ENCODE peak calls at places on chromosomes 7 and 10, in five cellular contexts. L, Y, N, M and X are unnamed samples.

GRCh38 chr10:36450385-36450784 is 675.0 kb upstream of the ANKRD30A start:
- DNase-seq in L (no peak), Y (no peak), N (no peak), M (no peak), X (no peak)

GRCh38 chr10:103616705-103617361 is 123.3 kb downstream of the NEURL1 start:
- DNase-seq in L (no peak), Y (no peak), N (peak; percentile 96), M (peak; percentile 39), X (no peak)

GRCh38 chr7:145928937-145929336 is 187.7 kb upstream of the CNTNAP2 start:
- DNase-seq in L (no peak), Y (no peak), N (no peak), M (peak; percentile 3), X (no peak)

GRCh38 chr7:48518092-48518491 is 346.8 kb downstream of the ABCA13 start:
- DNase-seq in L (no peak), Y (no peak), N (no peak), M (no peak), X (no peak)

GRCh38 chr7:130881799-130882141 is 147.8 kb upstream of the KLF14 start:
- DNase-seq in L (no peak), Y (no peak), N (no peak), M (no peak), X (no peak)

GRCh38 chr10:127977368-127978009 is 70.6 kb downstream of the PTPRE start:
- DNase-seq in L (peak; percentile 83), Y (no peak), N (peak; percentile 91), M (peak; percentile 69), X (no peak)

GRCh38 chr10:93152136-93152535 is 78.4 kb downstream of the CYP26A1 start:
- DNase-seq in L (no peak), Y (no peak), N (no peak), M (peak; percentile 43), X (no peak)

GRCh38 chr10:98338318-98338717 is 70.3 kb upstream of the LOXL4 start:
- DNase-seq in L (no peak), Y (no peak), N (peak; percentile 80), M (no peak), X (no peak)

GRCh38 chr10:89183571-89183970 is 23.5 kb downstream of the CH25H start:
- DNase-seq in L (no peak), Y (no peak), N (no peak), M (no peak), X (no peak)

GRCh38 chr10:103510046-103510685 is 16.7 kb downstream of the NEURL1 start:
- DNase-seq in L (no peak), Y (no peak), N (no peak), M (no peak), X (no peak)

GRCh38 chr10:103276941-103277712 is at the start of gene INA:
- DNase-seq in L (no peak), Y (peak; percentile 74), N (no peak), M (no peak), X (peak; percentile 31)

GRCh38 chr10:44706745-44707144 is 204.4 kb upstream of the TMEM72 start:
- DNase-seq in L (no peak), Y (no peak), N (no peak), M (peak; percentile 88), X (no peak)

GRCh38 chr7:936131-937054 is 18.1 kb downstream of the ADAP1 start:
- DNase-seq in L (peak; percentile 60), Y (no peak), N (peak; percentile 45), M (peak; percentile 83), X (no peak)

GRCh38 chr10:4429538-4429937 is 396.5 kb upstream of the AKR1E2 start:
- DNase-seq in L (no peak), Y (peak; percentile 4), N (peak; percentile 50), M (no peak), X (no peak)
- TF ChIP-seq CTCF in L (no peak), Y (no peak), N (no peak), M (no peak), X (no peak)

GRCh38 chr7:108455833-108456677 is at the start of gene NRCAM:
- DNase-seq in L (peak; percentile 80), Y (peak; percentile 88), N (peak; percentile 54), M (peak; percentile 40), X (peak; percentile 79)

GRCh38 chr7:108453320-108453719 is 2.9 kb downstream of the NRCAM start:
- DNase-seq in L (no peak), Y (no peak), N (no peak), M (no peak), X (no peak)

GRCh38 chr7:108455524-108455832 is 758 bp downstream of the NRCAM start:
- DNase-seq in L (peak; percentile 73), Y (no peak), N (no peak), M (peak; percentile 7), X (peak; percentile 24)

GRCh38 chr7:108454317-108454673 is 1.9 kb downstream of the NRCAM start:
- DNase-seq in L (no peak), Y (no peak), N (no peak), M (no peak), X (no peak)

GRCh38 chr7:108454674-108455523 is 1.3 kb downstream of the NRCAM start:
- DNase-seq in L (peak; percentile 81), Y (peak; percentile 55), N (no peak), M (no peak), X (peak; percentile 27)
- TF ChIP-seq CTCF in L (no peak), Y (no peak), N (no peak), M (no peak), X (no peak)

GRCh38 chr10:117967149-117967548 is 79.6 kb downstream of the RAB11FIP2 start:
- DNase-seq in L (no peak), Y (no peak), N (no peak), M (no peak), X (no peak)

GRCh38 chr10:117969592-117969991 is 77.1 kb downstream of the RAB11FIP2 start:
- DNase-seq in L (no peak), Y (no peak), N (no peak), M (no peak), X (no peak)

GRCh38 chr10:117968354-117969182 is 78.2 kb downstream of the RAB11FIP2 start:
- DNase-seq in L (no peak), Y (peak; percentile 15), N (no peak), M (peak; percentile 30), X (no peak)

GRCh38 chr10:117972168-117972822 is 74.4 kb downstream of the RAB11FIP2 start:
- DNase-seq in L (no peak), Y (no peak), N (no peak), M (no peak), X (no peak)

GRCh38 chr10:117970962-117971361 is 75.8 kb downstream of the RAB11FIP2 start:
- DNase-seq in L (no peak), Y (no peak), N (no peak), M (no peak), X (no peak)
- TF ChIP-seq CTCF in L (no peak), Y (no peak), N (no peak), M (no peak), X (no peak)

DNA sequence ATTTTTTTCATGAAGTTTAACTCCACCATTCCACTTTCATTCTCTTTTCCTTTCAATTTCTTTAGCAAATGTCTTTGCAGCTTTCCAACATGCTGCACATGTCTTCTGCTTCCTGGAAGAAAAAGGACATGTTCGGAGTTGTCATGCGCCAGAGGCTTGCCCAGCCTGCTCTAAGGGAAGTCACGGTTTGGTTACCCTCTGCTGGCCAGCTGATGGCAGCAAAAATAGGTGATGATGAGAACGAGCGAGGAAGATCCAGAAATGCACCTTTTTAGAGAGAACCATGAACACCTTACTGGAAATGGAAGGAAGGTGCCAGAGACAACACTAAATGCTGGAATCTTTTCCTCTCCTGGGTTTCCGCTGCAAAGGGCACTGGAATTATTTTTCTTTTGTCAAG is 4.9 kb upstream of the ZSCAN21 start:
- DNase-seq in L (no peak), Y (no peak), N (no peak), M (peak; percentile 54), X (no peak)
- TF ChIP-seq CTCF in L (no peak), Y (no peak), N (no peak), M (no peak), X (no peak)

GRCh38 chr7:151013728-151014497 is 10.4 kb downstream of the ATG9B start:
- DNase-seq in L (peak; percentile 94), Y (peak; percentile 58), N (peak; percentile 84), M (no peak), X (peak; percentile 44)
- TF ChIP-seq CTCF in L (no peak), Y (no peak), N (no peak), M (no peak), X (no peak)

GRCh38 chr7:37097276-37097675 is 351.4 kb downstream of the ELMO1 start:
- DNase-seq in L (no peak), Y (no peak), N (no peak), M (no peak), X (no peak)
- TF ChIP-seq CTCF in L (no peak), Y (no peak), N (no peak), M (no peak), X (no peak)

DNA sequence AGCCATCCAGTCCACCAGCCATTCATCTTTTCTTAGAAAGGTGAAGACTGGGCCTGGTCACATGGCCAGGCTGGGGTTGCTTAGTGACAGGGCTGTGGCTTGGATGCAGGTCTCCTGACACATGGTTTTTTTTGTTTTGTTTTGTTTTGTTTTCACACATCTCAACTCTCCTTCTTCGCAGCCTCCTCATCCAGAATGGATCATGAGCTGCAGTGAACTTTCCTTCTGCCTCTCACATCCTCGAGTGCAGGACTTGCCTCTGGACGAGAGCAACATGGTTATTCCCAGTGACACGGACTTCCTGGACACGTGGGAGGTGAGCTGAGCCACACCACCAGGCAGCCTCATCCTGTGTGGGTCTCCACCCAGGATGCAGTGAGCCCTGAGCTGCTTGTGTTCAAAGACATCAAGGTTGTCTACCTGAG is 9.5 kb downstream of the AKR1E2 start:
- DNase-seq in L (no peak), Y (no peak), N (no peak), M (no peak), X (no peak)
- TF ChIP-seq CTCF in L (no peak), Y (no peak), N (no peak), M (no peak), X (no peak)